ENCODE peak calls at places on chromosomes 13 and 19, in nine cellular contexts. W, Z, M, G, A, F, I, V and S are unnamed samples.

GRCh38 chr19:29337029-29337428 is 124.1 kb upstream of the UQCRFS1 start:
- DNase-seq in W (no peak), Z (no peak), M (no peak), G (no peak), A (no peak), F (no peak), I (no peak), V (no peak), S (no peak)

GRCh38 chr13:85806553-85807175 is 7.4 kb upstream of the SLITRK6 start:
- DNase-seq in W (peak), Z (peak), M (no peak), G (peak), A (peak), F (no peak), I (peak), V (no peak), S (peak)

GRCh38 chr19:4267101-4267900 is 11.8 kb upstream of the SHD start:
- DNase-seq in W (peak), Z (peak), M (peak), G (peak), A (no peak), F (peak), I (peak), V (peak), S (no peak)

GRCh38 chr13:73608731-73609485 is 525.3 kb downstream of the KLF12 start:
- DNase-seq in W (no peak), Z (no peak), M (no peak), G (peak), A (no peak), F (no peak), I (no peak), V (no peak), S (peak)

GRCh38 chr13:95588721-95589120 is 36.2 kb downstream of the CLDN10 start:
- DNase-seq in W (no peak), Z (no peak), M (no peak), G (no peak), A (no peak), F (no peak), I (no peak), V (no peak), S (no peak)

GRCh38 chr19:27746691-27747380 is 1466.1 kb downstream of the UQCRFS1 start:
- DNase-seq in W (no peak), Z (no peak), M (peak), G (no peak), A (no peak), F (no peak), I (no peak), V (peak), S (no peak)

GRCh38 chr13:21739771-21740170 is 68.9 kb downstream of the FGF9 start:
- DNase-seq in W (no peak), Z (no peak), M (no peak), G (no peak), A (no peak), F (no peak), I (no peak), V (no peak), S (no peak)

GRCh38 chr13:42369071-42369795 is 97.3 kb downstream of the AKAP11 start:
- DNase-seq in W (no peak), Z (no peak), M (no peak), G (no peak), A (no peak), F (no peak), I (no peak), V (no peak), S (no peak)

GRCh38 chr13:42740753-42741152 is 40.6 kb upstream of the FAM216B start:
- DNase-seq in W (no peak), Z (no peak), M (peak), G (peak), A (no peak), F (no peak), I (no peak), V (peak), S (peak)

GRCh38 chr19:49857061-49857833 is 6.3 kb downstream of the PTOV1 start:
- DNase-seq in W (no peak), Z (no peak), M (peak), G (no peak), A (no peak), F (no peak), I (no peak), V (no peak), S (no peak)

GRCh38 chr13:114017028-114017630 is 43.3 kb upstream of the C13orf46 start:
- DNase-seq in W (peak), Z (no peak), M (no peak), G (no peak), A (no peak), F (no peak), I (peak), V (no peak), S (no peak)

GRCh38 chr19:8208119-8208709 is 956 bp upstream of the CERS4 start:
- DNase-seq in W (no peak), Z (no peak), M (peak), G (peak), A (no peak), F (no peak), I (no peak), V (no peak), S (peak)

GRCh38 chr13:69213331-69213850 is 894.2 kb upstream of the ATXN8OS start:
- DNase-seq in W (no peak), Z (no peak), M (no peak), G (no peak), A (no peak), F (no peak), I (no peak), V (no peak), S (no peak)

GRCh38 chr13:47757681-47758080 is 243.4 kb downstream of the SUCLA2 start:
- DNase-seq in W (no peak), Z (no peak), M (no peak), G (no peak), A (no peak), F (no peak), I (no peak), V (no peak), S (no peak)

GRCh38 chr19:35037716-35038622 is 3.6 kb upstream of the HPN start:
- DNase-seq in W (no peak), Z (no peak), M (no peak), G (no peak), A (no peak), F (no peak), I (no peak), V (no peak), S (no peak)

GRCh38 chr19:35973487-35973886 is 21.5 kb upstream of the SDHAF1 start:
- DNase-seq in W (no peak), Z (no peak), M (no peak), G (peak), A (no peak), F (no peak), I (no peak), V (no peak), S (no peak)

GRCh38 chr13:22793598-22794134 is 387.1 kb upstream of the SGCG start:
- DNase-seq in W (no peak), Z (no peak), M (no peak), G (peak), A (no peak), F (no peak), I (peak), V (no peak), S (no peak)